ENCODE peak calls at places on chromosomes 6 and 20, in nine cellular contexts. E, V, B, H, N, A, O, T and X are unnamed samples.

GRCh38 chr20:53827996-53828672 is 234.5 kb upstream of the ZNF217 start:
- DNase-seq in O (no peak), T (peak), N (no peak), B (no peak), E (peak), A (no peak), V (no peak), H (peak), X (no peak)

GRCh38 chr6:163324326-163324927 is 90.1 kb upstream of the QKI start:
- DNase-seq in O (no peak), H (no peak), N (no peak), T (no peak), E (no peak), A (no peak), B (no peak), V (no peak), X (no peak)

GRCh38 chr20:23082846-23083552 is 3.1 kb downstream of the CD93 start:
- DNase-seq in N (no peak), H (no peak), E (no peak), O (peak), T (no peak), V (peak), A (no peak), B (no peak), X (no peak)

GRCh38 chr6:148461247-148461646 is 118.6 kb downstream of the SASH1 start:
- DNase-seq in E (no peak), A (no peak), T (no peak), V (no peak), O (no peak), B (no peak), H (no peak), N (no peak), X (no peak)

GRCh38 chr20:16119909-16120308 is 453.3 kb downstream of the KIF16B start:
- DNase-seq in E (no peak), O (no peak), A (no peak), T (no peak), N (no peak), H (no peak), V (no peak), B (no peak), X (no peak)

GRCh38 chr6:53593001-53593488 is 48.1 kb upstream of the GCLC start:
- DNase-seq in A (no peak), T (no peak), V (no peak), E (peak), O (no peak), N (no peak), B (no peak), H (peak), X (no peak)

GRCh38 chr6:161486903-161487531 is 213.2 kb upstream of the AGPAT4 start:
- DNase-seq in H (peak), O (no peak), T (peak), B (no peak), N (no peak), A (no peak), V (no peak), E (no peak), X (no peak)

GRCh38 chr20:17875106-17875980 is 93.3 kb downstream of the SNX5 start:
- DNase-seq in T (peak), A (peak), N (no peak), E (peak), H (no peak), B (no peak), O (peak), V (peak), X (no peak)

GRCh38 chr6:18308070-18308735 is 43.9 kb upstream of the DEK start:
- DNase-seq in A (no peak), E (peak), H (no peak), O (no peak), T (no peak), N (no peak), B (no peak), V (no peak), X (no peak)

GRCh38 chr6:125888989-125889656 is 67.4 kb upstream of the HINT3 start:
- DNase-seq in A (no peak), T (peak), H (peak), V (no peak), E (peak), B (peak), O (peak), N (no peak), X (peak)

GRCh38 chr20:35004051-35004725 is 48.5 kb downstream of the MYH7B start:
- DNase-seq in T (no peak), V (no peak), A (peak), H (no peak), E (no peak), O (no peak), B (no peak), N (no peak), X (no peak)

GRCh38 chr6:91079939-91080338 is 493.1 kb upstream of the MAP3K7 start:
- DNase-seq in H (no peak), V (no peak), B (no peak), T (no peak), A (no peak), N (no peak), O (no peak), E (no peak), X (no peak)
- TF ChIP-seq CTCF in H (no peak), V (no peak), B (no peak), T (no peak), A (no peak), N (no peak), O (no peak), E (no peak), X (no peak)

DNA sequence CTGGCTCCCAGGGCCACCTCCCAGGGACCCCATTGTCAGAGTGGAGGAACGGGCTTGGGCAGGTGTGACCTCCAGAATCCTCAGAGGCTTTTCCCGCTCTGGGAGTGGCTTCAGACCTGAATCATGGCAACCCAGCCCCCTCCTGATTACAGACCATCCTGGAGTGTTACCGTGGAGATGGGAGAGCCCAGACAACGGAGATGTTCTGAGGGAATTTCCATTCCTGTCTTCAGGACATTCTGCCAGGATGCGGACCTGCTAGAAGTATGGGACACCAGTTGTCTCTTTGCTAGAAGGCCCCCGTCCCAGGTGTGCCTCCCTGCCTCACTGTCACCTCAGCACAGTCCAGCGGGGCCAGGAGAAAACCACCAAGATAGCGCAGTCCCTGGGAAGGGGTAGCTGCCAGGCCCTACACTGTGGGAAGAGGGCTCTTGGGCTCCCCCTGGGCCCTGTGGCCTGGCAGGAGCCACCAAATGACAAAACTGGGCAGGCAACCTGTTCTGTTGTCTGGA is 109.9 kb downstream of the PSMB1 start:
- DNase-seq in N (no peak), E (no peak), O (no peak), B (no peak), V (no peak), A (no peak), H (no peak), T (no peak), X (no peak)
- TF ChIP-seq CTCF in N (no peak), E (no peak), O (no peak), B (no peak), V (no peak), A (no peak), H (no peak), T (no peak), X (no peak)

DNA sequence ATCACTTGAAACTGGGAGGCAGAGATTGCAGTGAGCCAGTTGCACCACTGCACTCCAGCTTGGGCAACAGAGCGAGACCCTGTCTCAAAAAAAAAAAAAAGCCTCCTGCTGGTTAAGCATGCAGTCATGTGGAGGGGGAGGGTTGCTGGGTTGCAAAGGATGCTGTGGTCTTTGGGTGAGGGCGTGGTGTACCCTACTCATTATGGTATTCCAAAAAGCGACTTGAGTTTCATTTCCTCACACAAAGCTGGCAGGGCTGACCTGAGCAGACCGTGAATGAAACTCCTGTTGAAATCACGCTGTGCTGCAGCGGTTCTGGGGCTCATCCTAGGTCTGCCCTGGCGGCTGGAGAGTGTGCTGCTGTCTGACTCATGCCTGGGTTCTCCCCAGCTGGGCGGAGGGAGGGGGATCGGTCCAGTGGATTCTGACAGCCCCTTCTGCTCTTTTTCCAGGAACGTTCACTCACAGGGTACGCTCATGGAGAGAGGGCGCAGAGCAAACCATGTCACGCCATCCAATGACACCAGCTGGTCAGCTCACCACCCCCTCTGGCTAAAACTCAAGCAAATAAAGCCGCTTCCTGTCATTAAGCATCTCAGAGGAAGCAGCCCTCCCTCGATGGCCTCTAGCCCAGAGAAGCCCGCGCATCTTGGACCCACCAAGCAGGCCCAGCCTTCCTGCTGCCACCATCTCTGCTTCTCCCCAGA is 166.2 kb downstream of the SCML4 start:
- DNase-seq in A (peak), V (peak), B (peak), O (peak), H (no peak), E (peak), N (no peak), T (no peak), X (peak)
- TF ChIP-seq CTCF in A (peak), V (no peak), B (peak), O (no peak), H (no peak), E (peak), N (no peak), T (no peak), X (no peak)

GRCh38 chr6:24599686-24600399 is 46.1 kb downstream of the KIAA0319 start:
- DNase-seq in B (no peak), O (no peak), V (no peak), E (no peak), T (no peak), N (no peak), A (no peak), H (no peak), X (no peak)
- TF ChIP-seq CTCF in B (no peak), O (no peak), V (no peak), E (no peak), T (no peak), N (no peak), A (no peak), H (no peak), X (no peak)

GRCh38 chr6:5214570-5215052 is 46.1 kb downstream of the LYRM4 start:
- DNase-seq in O (no peak), A (no peak), E (peak), T (peak), V (peak), N (peak), H (peak), B (no peak), X (no peak)
- TF ChIP-seq CTCF in O (peak), A (peak), E (peak), T (peak), V (peak), N (peak), H (peak), B (peak), X (peak)

DNA sequence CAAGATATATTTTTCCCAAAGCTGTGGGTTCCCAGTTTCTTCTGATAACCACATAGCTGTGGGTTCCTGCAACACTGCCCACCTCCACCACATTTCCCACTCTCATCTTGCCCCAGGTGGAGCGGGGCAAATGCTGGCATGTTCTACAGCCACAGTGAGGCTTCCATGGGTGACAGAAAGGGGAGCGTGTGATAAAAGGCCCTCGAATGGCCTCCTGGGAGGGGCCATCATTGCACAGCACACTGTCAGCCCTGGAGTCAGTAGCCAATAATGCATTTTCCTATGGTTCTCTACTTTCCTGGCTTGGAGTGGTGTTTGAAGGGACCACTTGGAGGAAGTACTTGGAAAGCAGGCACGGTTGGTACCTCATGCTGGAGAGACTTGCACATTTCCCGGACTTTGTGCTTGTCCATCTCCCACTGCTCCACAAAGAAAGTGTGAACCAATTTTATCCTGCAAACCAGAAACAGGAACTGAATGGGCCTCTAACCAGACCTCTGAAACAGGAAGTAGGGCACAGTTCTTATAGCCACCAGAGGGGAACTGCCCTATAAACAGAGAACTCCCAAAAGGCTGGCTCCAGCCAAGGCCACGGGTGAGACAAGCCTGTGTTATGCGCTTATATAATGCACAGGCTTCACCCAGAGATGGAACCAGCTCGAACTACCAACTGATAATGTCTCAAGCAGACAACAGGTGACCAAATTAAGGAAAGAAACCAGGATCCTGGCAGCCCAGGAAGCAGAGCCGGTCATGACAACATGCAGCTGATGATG is 8.6 kb downstream of the MAP3K5 start:
- DNase-seq in A (no peak), B (no peak), V (peak), N (no peak), T (no peak), E (no peak), H (no peak), O (peak), X (no peak)
- TF ChIP-seq CTCF in A (no peak), B (no peak), V (no peak), N (no peak), T (no peak), E (no peak), H (no peak), O (no peak), X (no peak)

DNA sequence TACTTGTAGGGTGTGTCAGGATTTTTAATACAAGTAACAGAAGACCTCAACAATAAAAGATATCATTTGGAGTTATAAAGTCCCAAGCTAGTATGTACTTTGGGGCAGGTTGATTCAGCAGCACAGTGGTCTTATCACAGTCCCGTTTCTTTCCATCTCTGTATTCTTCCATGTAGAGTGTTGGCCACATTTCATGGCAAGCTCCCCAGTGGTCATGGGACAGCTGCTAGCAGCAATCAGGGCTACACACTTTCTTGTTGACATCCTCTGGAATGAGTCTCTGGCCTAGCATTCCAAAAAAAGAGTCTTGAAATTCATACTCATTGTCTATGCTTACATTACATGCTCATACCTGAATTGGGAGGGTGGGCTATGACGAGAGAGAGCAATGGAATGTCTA is 53.2 kb downstream of the SOBP start:
- DNase-seq in N (no peak), O (no peak), E (no peak), B (no peak), H (no peak), A (peak), V (peak), T (no peak), X (no peak)
- TF ChIP-seq CTCF in N (no peak), O (no peak), E (no peak), B (no peak), H (no peak), A (no peak), V (no peak), T (no peak), X (no peak)